ENCODE peak calls at places on chromosomes 11 and 22, in four cellular contexts. I is breast epithelium, A is neural progenitor cell, Y is lower lobe of right lung. Q is an unnamed sample.

GRCh38 chr11:61480936-61481335 is 27.6 kb upstream of the LRRC10B start:
- DNase-seq in I (no peak), A (peak; percentile 97), Y (no peak), Q (no peak)

GRCh38 chr22:30317778-30318177 is 9.0 kb downstream of the TBC1D10A start:
- DNase-seq in I (no peak), A (no peak), Y (no peak), Q (no peak)

GRCh38 chr11:70604630-70605520 is 206.5 kb downstream of the CTTN start:
- DNase-seq in I (no peak), A (no peak), Y (peak; percentile 42), Q (no peak)

GRCh38 chr11:6249822-6250555 is 9.6 kb upstream of the CCKBR start:
- DNase-seq in I (no peak), A (no peak), Y (no peak), Q (no peak)

GRCh38 chr11:113345978-113346377 is 31.6 kb downstream of the TTC12 start:
- DNase-seq in I (no peak), A (no peak), Y (no peak), Q (no peak)

GRCh38 chr11:33633251-33634003 is 67.2 kb downstream of the C11orf91 start:
- DNase-seq in I (no peak), A (no peak), Y (no peak), Q (no peak)

GRCh38 chr11:74730601-74731260 is 495 bp downstream of the CHRDL2 start:
- DNase-seq in I (no peak), A (peak; percentile 34), Y (no peak), Q (no peak)

GRCh38 chr11:8533332-8533731 is 60.7 kb downstream of the STK33 start:
- DNase-seq in I (no peak), A (peak; percentile 6), Y (no peak), Q (no peak)

GRCh38 chr11:7520981-7521487 is 7.2 kb downstream of the PPFIBP2 start:
- DNase-seq in I (no peak), A (no peak), Y (no peak), Q (no peak)
- H3K4me3 ChIP-seq in I (no peak overlapping the region), A (no peak overlapping the region), Y (no peak overlapping the region), Q (no peak overlapping the region)

GRCh38 chr11:65642014-65642671 is 4.2 kb downstream of the SIPA1 start:
- DNase-seq in I (no peak), A (peak; percentile 62), Y (peak; percentile 55), Q (no peak)

GRCh38 chr11:65646288-65646734 is 8.4 kb downstream of the SIPA1 start:
- DNase-seq in I (no peak), A (no peak), Y (no peak), Q (no peak)

GRCh38 chr11:65645710-65646109 is 7.8 kb downstream of the SIPA1 start:
- DNase-seq in I (no peak), A (no peak), Y (no peak), Q (no peak)

GRCh38 chr11:65644837-65645236 is 6.9 kb downstream of the SIPA1 start:
- DNase-seq in I (no peak), A (no peak), Y (no peak), Q (no peak)

DNA sequence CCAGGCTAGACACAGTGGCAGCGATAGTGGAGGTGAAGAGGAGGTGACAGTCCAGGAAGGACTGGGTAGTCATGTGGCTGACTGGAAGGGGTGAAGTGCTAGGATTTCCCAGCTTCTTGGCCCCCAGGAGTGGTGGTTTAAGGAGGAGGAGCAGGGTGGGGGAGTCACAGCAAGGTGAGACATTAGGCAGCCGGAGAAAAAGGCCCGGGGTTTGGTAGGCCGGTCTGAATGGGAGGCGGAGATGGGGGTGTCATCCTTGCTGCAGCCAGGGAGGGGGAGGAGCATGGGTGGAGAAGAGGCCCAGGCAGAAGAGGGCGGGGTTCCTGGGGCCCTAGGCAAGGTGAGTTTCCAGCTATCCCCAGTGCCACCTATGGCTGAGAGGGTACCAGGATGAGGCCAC is 6.1 kb downstream of the SIPA1 start:
- DNase-seq in I (no peak), A (no peak), Y (no peak), Q (no peak)
- H3K27ac ChIP-seq in I (no peak overlapping the region), A (no peak overlapping the region), Y (no peak overlapping the region), Q (no peak overlapping the region)

DNA sequence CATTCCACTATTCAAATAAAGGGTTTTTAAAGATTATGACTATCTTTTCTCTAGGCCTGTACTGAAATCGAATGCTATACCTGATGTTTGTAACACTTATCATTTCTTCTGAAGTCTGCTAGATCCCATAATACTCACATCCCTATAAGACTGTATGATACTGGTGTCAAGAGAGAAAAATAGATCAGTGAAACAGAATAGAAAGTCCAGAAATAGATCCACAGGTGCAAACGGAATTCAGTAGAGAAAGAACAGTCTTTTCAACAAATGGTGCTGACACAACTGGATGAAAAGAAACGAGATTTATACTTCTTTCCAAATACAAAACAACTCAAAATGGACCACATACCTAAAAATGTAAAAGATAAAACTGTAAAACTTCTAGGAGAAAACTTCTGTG is 143.2 kb downstream of the APOL5 start:
- DNase-seq in I (no peak), A (no peak), Y (no peak), Q (no peak)
- H3K4me3 ChIP-seq in I (no peak overlapping the region), A (no peak overlapping the region), Y (no peak overlapping the region), Q (no peak overlapping the region)

GRCh38 chr11:117978982-117979381 is 7.2 kb upstream of the IL10RA start:
- DNase-seq in I (no peak), A (no peak), Y (no peak), Q (no peak)
- H3K27ac ChIP-seq in I (no peak overlapping the region), A (no peak overlapping the region), Y (peak overlapping the region; percentile 60), Q (no peak overlapping the region)

GRCh38 chr22:24583221-24583971 is 9.5 kb downstream of the LRRC75B start:
- DNase-seq in I (no peak), A (no peak), Y (no peak), Q (no peak)
- H3K4me3 ChIP-seq in I (no peak overlapping the region), A (no peak overlapping the region), Y (no peak overlapping the region), Q (peak overlapping the region; percentile 55)

DNA sequence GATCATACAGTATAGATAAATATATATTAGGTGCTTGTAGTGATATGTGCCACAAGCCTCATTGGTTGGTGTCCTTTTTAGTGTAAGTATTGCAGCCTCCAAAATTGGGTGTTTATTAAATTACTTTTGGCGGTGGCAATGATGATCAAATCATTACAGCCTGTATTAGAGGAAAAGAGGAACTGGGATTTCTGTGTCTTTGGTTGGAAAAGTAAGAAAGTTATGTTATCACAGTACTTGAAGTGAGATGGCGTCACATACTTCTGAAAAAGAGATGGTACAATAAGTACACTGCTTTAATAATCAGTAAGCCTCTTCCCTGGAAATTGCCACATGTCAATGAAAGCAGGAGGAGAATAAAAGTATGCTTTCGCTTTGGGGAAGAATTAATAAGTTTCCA is 523 bp upstream of the MPZL3 start:
- DNase-seq in I (no peak), A (no peak), Y (no peak), Q (no peak)
- H3K27ac ChIP-seq in I (peak overlapping the region; percentile 95), A (no peak overlapping the region), Y (peak overlapping the region; percentile 94), Q (no peak overlapping the region)

GRCh38 chr11:12188548-12189317 is 78.3 kb downstream of the MICAL2 start:
- DNase-seq in I (no peak), A (no peak), Y (no peak), Q (no peak)
- H3K4me3 ChIP-seq in I (no peak overlapping the region), A (no peak overlapping the region), Y (no peak overlapping the region), Q (no peak overlapping the region)

GRCh38 chr22:35861451-35861850 is 143.8 kb downstream of the APOL5 start:
- DNase-seq in I (no peak), A (no peak), Y (no peak), Q (no peak)

GRCh38 chr22:35862697-35863096 is 145.0 kb downstream of the APOL5 start:
- DNase-seq in I (no peak), A (no peak), Y (no peak), Q (no peak)

GRCh38 chr22:35854334-35854733 is 136.7 kb downstream of the APOL5 start:
- DNase-seq in I (no peak), A (no peak), Y (no peak), Q (no peak)

GRCh38 chr22:35863432-35863831 is 145.8 kb downstream of the APOL5 start:
- DNase-seq in I (no peak), A (no peak), Y (no peak), Q (no peak)

DNA sequence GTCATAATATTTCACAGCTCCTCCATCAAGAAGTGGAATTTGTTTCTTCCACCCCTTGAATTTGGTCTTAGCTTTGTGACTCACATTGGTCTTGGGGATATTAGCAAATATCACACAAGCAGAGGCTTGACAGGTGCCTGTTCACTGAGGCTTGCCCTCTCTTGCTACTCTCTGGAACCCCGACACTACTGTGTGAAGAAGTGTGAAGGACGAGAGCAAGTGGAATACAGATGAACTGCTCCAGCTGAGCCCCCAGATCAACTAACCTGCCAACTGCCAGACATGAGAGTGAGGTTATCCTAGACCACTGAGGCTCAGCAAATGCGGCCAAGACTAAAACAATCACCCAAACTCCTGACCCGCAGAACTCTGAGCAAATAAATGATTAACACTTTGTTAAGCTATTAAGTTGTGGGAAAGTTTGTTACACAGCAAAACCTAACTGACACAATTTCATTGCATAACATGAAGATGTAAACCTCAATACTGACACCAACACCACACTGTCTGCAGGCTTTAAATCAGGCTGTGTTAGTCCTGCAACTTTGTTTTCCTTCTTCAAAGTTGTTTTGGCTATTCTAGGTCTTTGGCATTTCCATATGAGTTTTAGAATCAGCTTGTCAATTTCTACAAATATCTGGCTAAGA is 142.5 kb downstream of the APOL5 start:
- DNase-seq in I (no peak), A (no peak), Y (no peak), Q (no peak)
- H3K27ac ChIP-seq in I (no peak overlapping the region), A (no peak overlapping the region), Y (no peak overlapping the region), Q (no peak overlapping the region)

DNA sequence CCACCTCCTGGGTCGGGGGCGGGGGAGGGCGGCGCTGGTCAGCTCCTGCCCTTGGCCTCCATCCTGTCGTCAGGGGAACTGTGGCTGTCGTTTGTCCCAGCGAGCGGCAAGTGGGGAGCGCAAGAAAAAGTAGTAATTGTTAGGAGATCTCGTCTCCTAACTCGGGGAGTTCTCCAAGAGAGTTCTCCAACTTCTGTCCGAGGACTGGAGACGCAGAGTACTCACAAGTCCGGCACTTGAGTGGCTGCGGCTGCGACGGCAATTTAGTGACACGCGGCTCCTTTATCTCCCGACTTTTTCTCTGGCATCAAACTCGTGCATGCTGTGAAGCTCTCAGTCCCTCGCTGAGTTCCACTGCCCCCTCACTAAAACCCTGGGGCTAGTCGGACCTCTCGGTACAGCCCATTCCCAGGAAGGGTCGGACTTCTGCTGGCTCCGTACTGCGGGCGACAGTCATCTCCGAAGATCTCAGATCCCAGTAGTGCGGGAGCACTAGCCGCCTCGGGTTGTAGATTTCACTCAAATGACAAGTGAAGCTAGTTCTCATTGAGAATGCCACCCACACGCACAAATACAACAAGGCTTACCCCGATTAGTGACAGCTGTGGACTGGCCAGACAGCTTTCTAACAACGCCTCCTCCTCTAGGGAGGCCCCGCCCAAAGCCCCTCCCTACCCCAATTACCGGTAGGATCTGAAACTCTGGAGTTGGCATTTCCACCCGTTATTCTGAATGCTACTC is at the start of gene PGR:
- DNase-seq in I (peak; percentile 52), A (peak; percentile 70), Y (peak; percentile 49), Q (peak; percentile 28)
- H3K4me3 ChIP-seq in I (peak within 1 kb of the TSS; percentile 56), A (peak within 1 kb of the TSS; percentile 49), Y (peak within 1 kb of the TSS; percentile 58), Q (peak within 1 kb of the TSS; percentile 92)

GRCh38 chr11:96328395-96329010 is 14.5 kb downstream of the MAML2 start:
- DNase-seq in I (no peak), A (no peak), Y (no peak), Q (no peak)

GRCh38 chr11:96329419-96329818 is 13.6 kb downstream of the MAML2 start:
- DNase-seq in I (no peak), A (no peak), Y (no peak), Q (no peak)

GRCh38 chr11:96331556-96332168 is 11.3 kb downstream of the MAML2 start:
- DNase-seq in I (no peak), A (no peak), Y (peak; percentile 79), Q (no peak)

GRCh38 chr11:96330511-96330859 is 12.5 kb downstream of the MAML2 start:
- DNase-seq in I (no peak), A (no peak), Y (no peak), Q (no peak)

GRCh38 chr11:96329855-96330510 is 13.0 kb downstream of the MAML2 start:
- DNase-seq in I (no peak), A (no peak), Y (no peak), Q (no peak)
- H3K27ac ChIP-seq in I (peak overlapping the region; percentile 57), A (no peak overlapping the region), Y (peak overlapping the region; percentile 54), Q (peak overlapping the region; percentile 6)